ENCODE peak calls at places on chromosomes 11 and 22, in five cellular contexts. V is CD4-positive, CD25-positive, alpha-beta regulatory T cell; G is T-helper 2 cell; L is ovary; J is AG04450. A is an unnamed sample.
A peak's percentile ranks its signal among the peaks of the same experiment; 100 is the strongest.

GRCh38 chr22:43535336-43535735 is 123.5 kb downstream of the MPPED1 start:
- DNase-seq in V (no peak), J (no peak), L (no peak), G (no peak), A (no peak)

GRCh38 chr11:2699185-2699530 is 636 bp downstream of the KCNQ1OT1 start:
- DNase-seq in L (no peak), G (no peak), J (no peak), V (no peak), A (no peak)

GRCh38 chr11:94583885-94584500 is 16.8 kb downstream of the PIWIL4 start:
- DNase-seq in J (no peak), V (no peak), L (no peak), G (no peak), A (no peak)

GRCh38 chr11:353315-353857 is 15.9 kb upstream of the B4GALNT4 start:
- DNase-seq in L (peak; percentile 92), J (peak; percentile 63), G (no peak), V (no peak), A (no peak)

GRCh38 chr11:122137081-122137793 is 21.2 kb upstream of the BLID start:
- DNase-seq in L (no peak), J (peak; percentile 76), V (no peak), G (no peak), A (no peak)

GRCh38 chr11:6404341-6405038 is 14.2 kb downstream of the SMPD1 start:
- DNase-seq in J (no peak), G (peak; percentile 30), V (no peak), L (no peak), A (no peak)

GRCh38 chr11:103055174-103055890 is 36.6 kb downstream of the DCUN1D5 start:
- DNase-seq in J (peak; percentile 16), V (no peak), G (no peak), L (no peak), A (no peak)

GRCh38 chr11:110428956-110429613 is 663 bp upstream of the FDX1 start:
- DNase-seq in V (no peak), G (no peak), J (no peak), L (no peak), A (no peak)

GRCh38 chr22:42686756-42687491 is 33.7 kb downstream of the A4GALT start:
- DNase-seq in V (no peak), G (no peak), J (no peak), L (peak; percentile 58), A (no peak)